ENCODE peak calls at places on chromosomes 4 and X, in ten cellular contexts. One of them, this sample, is unnamed.

GRCh38 chr4:165006457-165006856 is 25.3 kb upstream of the TRIM60 start:
- DNase-seq in kidney tubule cell: no peak
- DNase-seq in stimulated activated CD4-positive, alpha-beta T cell treated with anti-CD3 and anti-CD28 coated beads, Interleukin-4, amount 100 ng/mL, for 4 hours: no peak
- DNase-seq in T-helper 1 cell: no peak
- DNase-seq in GM23338: no peak
- DNase-seq in hippocampal formation: no peak
- DNase-seq in ovary: no peak
- DNase-seq in stimulated activated CD8-positive, alpha-beta memory T cell treated with anti-CD3 and anti-CD28 coated beads, Interleukin-12 subunit alpha, Interleukin-12 subunit beta, amount 100 ng/mL, for 1 hour: no peak
- DNase-seq in pancreas: no peak
- DNase-seq in Karpas-422: no peak
- DNase-seq in this sample: no peak

GRCh38 chr4:38284294-38285045 is 324.3 kb downstream of the PTTG2 start:
- DNase-seq in GM23338: no peak
- DNase-seq in kidney tubule cell: no peak
- DNase-seq in stimulated activated CD8-positive, alpha-beta memory T cell treated with anti-CD3 and anti-CD28 coated beads, Interleukin-12 subunit alpha, Interleukin-12 subunit beta, amount 100 ng/mL, for 1 hour: no peak
- DNase-seq in hippocampal formation: no peak
- DNase-seq in T-helper 1 cell: no peak
- DNase-seq in Karpas-422: no peak
- DNase-seq in ovary: no peak
- DNase-seq in stimulated activated CD4-positive, alpha-beta T cell treated with anti-CD3 and anti-CD28 coated beads, Interleukin-4, amount 100 ng/mL, for 4 hours: no peak
- DNase-seq in pancreas: no peak
- DNase-seq in this sample: no peak

GRCh38 chr4:1590244-1590643 is 93.9 kb downstream of the FAM53A start:
- DNase-seq in Karpas-422: no peak
- DNase-seq in stimulated activated CD4-positive, alpha-beta T cell treated with anti-CD3 and anti-CD28 coated beads, Interleukin-4, amount 100 ng/mL, for 4 hours: no peak
- DNase-seq in T-helper 1 cell: no peak
- DNase-seq in kidney tubule cell: no peak
- DNase-seq in hippocampal formation: no peak
- DNase-seq in GM23338: no peak
- DNase-seq in pancreas: no peak
- DNase-seq in ovary: no peak
- DNase-seq in stimulated activated CD8-positive, alpha-beta memory T cell treated with anti-CD3 and anti-CD28 coated beads, Interleukin-12 subunit alpha, Interleukin-12 subunit beta, amount 100 ng/mL, for 1 hour: no peak
- DNase-seq in this sample: no peak

GRCh38 chr4:169253904-169254303 is 16.9 kb downstream of the SH3RF1 start:
- DNase-seq in ovary: no peak
- DNase-seq in Karpas-422: no peak
- DNase-seq in pancreas: no peak
- DNase-seq in kidney tubule cell: peak; percentile 93
- DNase-seq in stimulated activated CD8-positive, alpha-beta memory T cell treated with anti-CD3 and anti-CD28 coated beads, Interleukin-12 subunit alpha, Interleukin-12 subunit beta, amount 100 ng/mL, for 1 hour: no peak
- DNase-seq in GM23338: no peak
- DNase-seq in stimulated activated CD4-positive, alpha-beta T cell treated with anti-CD3 and anti-CD28 coated beads, Interleukin-4, amount 100 ng/mL, for 4 hours: no peak
- DNase-seq in T-helper 1 cell: no peak
- DNase-seq in hippocampal formation: no peak
- DNase-seq in this sample: no peak

GRCh38 chrX:11770320-11770719 is 12.3 kb downstream of the MSL3 start:
- DNase-seq in GM23338: peak; percentile 59
- DNase-seq in stimulated activated CD8-positive, alpha-beta memory T cell treated with anti-CD3 and anti-CD28 coated beads, Interleukin-12 subunit alpha, Interleukin-12 subunit beta, amount 100 ng/mL, for 1 hour: no peak
- DNase-seq in T-helper 1 cell: no peak
- DNase-seq in pancreas: no peak
- DNase-seq in ovary: peak; percentile 50
- DNase-seq in Karpas-422: peak; percentile 91
- DNase-seq in hippocampal formation: peak; percentile 35
- DNase-seq in stimulated activated CD4-positive, alpha-beta T cell treated with anti-CD3 and anti-CD28 coated beads, Interleukin-4, amount 100 ng/mL, for 4 hours: no peak
- DNase-seq in kidney tubule cell: peak; percentile 73
- DNase-seq in this sample: peak; percentile 31

GRCh38 chr4:182695842-182696241 is 221.3 kb downstream of the DCTD start:
- DNase-seq in pancreas: no peak
- DNase-seq in ovary: no peak
- DNase-seq in hippocampal formation: no peak
- DNase-seq in stimulated activated CD4-positive, alpha-beta T cell treated with anti-CD3 and anti-CD28 coated beads, Interleukin-4, amount 100 ng/mL, for 4 hours: no peak
- DNase-seq in kidney tubule cell: peak; percentile 29
- DNase-seq in T-helper 1 cell: no peak
- DNase-seq in stimulated activated CD8-positive, alpha-beta memory T cell treated with anti-CD3 and anti-CD28 coated beads, Interleukin-12 subunit alpha, Interleukin-12 subunit beta, amount 100 ng/mL, for 1 hour: no peak
- DNase-seq in GM23338: no peak
- DNase-seq in Karpas-422: no peak
- DNase-seq in this sample: no peak

GRCh38 chrX:13064599-13065143 is 20.3 kb upstream of the FAM9C start:
- DNase-seq in ovary: no peak
- DNase-seq in hippocampal formation: no peak
- DNase-seq in pancreas: no peak
- DNase-seq in stimulated activated CD8-positive, alpha-beta memory T cell treated with anti-CD3 and anti-CD28 coated beads, Interleukin-12 subunit alpha, Interleukin-12 subunit beta, amount 100 ng/mL, for 1 hour: no peak
- DNase-seq in GM23338: no peak
- DNase-seq in T-helper 1 cell: no peak
- DNase-seq in kidney tubule cell: peak; percentile 17
- DNase-seq in stimulated activated CD4-positive, alpha-beta T cell treated with anti-CD3 and anti-CD28 coated beads, Interleukin-4, amount 100 ng/mL, for 4 hours: no peak
- DNase-seq in Karpas-422: no peak
- DNase-seq in this sample: no peak

GRCh38 chrX:41984628-41985027 is 61.3 kb upstream of the CASK start:
- DNase-seq in hippocampal formation: no peak
- DNase-seq in stimulated activated CD8-positive, alpha-beta memory T cell treated with anti-CD3 and anti-CD28 coated beads, Interleukin-12 subunit alpha, Interleukin-12 subunit beta, amount 100 ng/mL, for 1 hour: no peak
- DNase-seq in GM23338: no peak
- DNase-seq in Karpas-422: no peak
- DNase-seq in pancreas: no peak
- DNase-seq in T-helper 1 cell: no peak
- DNase-seq in ovary: no peak
- DNase-seq in stimulated activated CD4-positive, alpha-beta T cell treated with anti-CD3 and anti-CD28 coated beads, Interleukin-4, amount 100 ng/mL, for 4 hours: no peak
- DNase-seq in kidney tubule cell: peak; percentile 81
- DNase-seq in this sample: no peak

GRCh38 chr4:163866728-163867313 is 372.3 kb downstream of the TMA16 start:
- DNase-seq in ovary: no peak
- DNase-seq in stimulated activated CD4-positive, alpha-beta T cell treated with anti-CD3 and anti-CD28 coated beads, Interleukin-4, amount 100 ng/mL, for 4 hours: no peak
- DNase-seq in GM23338: no peak
- DNase-seq in T-helper 1 cell: no peak
- DNase-seq in Karpas-422: no peak
- DNase-seq in kidney tubule cell: peak; percentile 62
- DNase-seq in pancreas: no peak
- DNase-seq in stimulated activated CD8-positive, alpha-beta memory T cell treated with anti-CD3 and anti-CD28 coated beads, Interleukin-12 subunit alpha, Interleukin-12 subunit beta, amount 100 ng/mL, for 1 hour: no peak
- DNase-seq in hippocampal formation: no peak
- DNase-seq in this sample: no peak

GRCh38 chr4:57132746-57133142 is 22.6 kb upstream of the IGFBP7 start:
- DNase-seq in Karpas-422: no peak
- DNase-seq in T-helper 1 cell: no peak
- DNase-seq in pancreas: no peak
- DNase-seq in kidney tubule cell: peak; percentile 86
- DNase-seq in stimulated activated CD4-positive, alpha-beta T cell treated with anti-CD3 and anti-CD28 coated beads, Interleukin-4, amount 100 ng/mL, for 4 hours: no peak
- DNase-seq in GM23338: no peak
- DNase-seq in hippocampal formation: no peak
- DNase-seq in ovary: no peak
- DNase-seq in stimulated activated CD8-positive, alpha-beta memory T cell treated with anti-CD3 and anti-CD28 coated beads, Interleukin-12 subunit alpha, Interleukin-12 subunit beta, amount 100 ng/mL, for 1 hour: no peak
- DNase-seq in this sample: no peak

GRCh38 chr4:105896461-105896939 is 1.2 kb downstream of the NPNT start:
- DNase-seq in stimulated activated CD4-positive, alpha-beta T cell treated with anti-CD3 and anti-CD28 coated beads, Interleukin-4, amount 100 ng/mL, for 4 hours: no peak
- DNase-seq in stimulated activated CD8-positive, alpha-beta memory T cell treated with anti-CD3 and anti-CD28 coated beads, Interleukin-12 subunit alpha, Interleukin-12 subunit beta, amount 100 ng/mL, for 1 hour: no peak
- DNase-seq in GM23338: peak; percentile 68
- DNase-seq in T-helper 1 cell: no peak
- DNase-seq in ovary: no peak
- DNase-seq in Karpas-422: no peak
- DNase-seq in kidney tubule cell: peak; percentile 20
- DNase-seq in hippocampal formation: no peak
- DNase-seq in pancreas: no peak
- DNase-seq in this sample: peak; percentile 59